ENCODE peak calls at places on chromosomes 3 and 15, in eight cellular contexts. A is fibroblast of the aortic adventitia, X is cardiac fibroblast, V is MCF 10A, H is glutamatergic neuron, B is OCI-LY7, K is left lung, P is IMR-90. L is an unnamed sample.

GRCh38 chr3:197309528-197310361 is 11.3 kb upstream of the DLG1 start:
- DNase-seq in V (peak; percentile 85), B (peak; percentile 45), P (peak; percentile 93), A (peak; percentile 95), H (no peak), K (no peak), X (peak; percentile 96), L (no peak)

GRCh38 chr15:72511536-72511935 is 37.4 kb downstream of the ARIH1 start:
- DNase-seq in B (no peak), V (no peak), P (no peak), K (no peak), H (no peak), A (peak; percentile 73), X (no peak), L (no peak)

GRCh38 chr3:105835606-105836005 is 33.2 kb downstream of the CBLB start:
- DNase-seq in P (no peak), A (no peak), B (no peak), V (no peak), K (no peak), H (no peak), X (no peak), L (no peak)

GRCh38 chr3:48410205-48411040 is 19.5 kb downstream of the PLXNB1 start:
- DNase-seq in H (peak; percentile 3), P (no peak), X (no peak), B (no peak), K (peak; percentile 68), A (no peak), V (no peak), L (no peak)

GRCh38 chr15:32104061-32104980 is 74.0 kb downstream of the CHRNA7 start:
- DNase-seq in A (no peak), K (no peak), X (no peak), H (no peak), B (no peak), V (no peak), P (no peak), L (no peak)

GRCh38 chr3:5016218-5017161 is 37.3 kb downstream of the BHLHE40 start:
- DNase-seq in H (no peak), A (peak; percentile 56), X (peak; percentile 62), P (peak; percentile 80), B (peak; percentile 45), V (peak; percentile 59), K (no peak), L (no peak)

GRCh38 chr3:113557374-113557773 is 25.0 kb downstream of the SIDT1 start:
- DNase-seq in K (no peak), A (peak; percentile 20), V (peak; percentile 64), H (no peak), P (peak; percentile 21), X (peak; percentile 49), B (no peak), L (no peak)

GRCh38 chr3:27728195-27729087 is 6.3 kb upstream of the EOMES start:
- DNase-seq in V (no peak), A (no peak), H (peak; percentile 70), K (peak; percentile 72), B (no peak), P (no peak), X (peak; percentile 21), L (no peak)

GRCh38 chr3:81394656-81395055 is 366.8 kb downstream of the GBE1 start:
- DNase-seq in B (no peak), V (no peak), K (no peak), P (no peak), H (no peak), A (no peak), X (no peak), L (no peak)

GRCh38 chr3:48013288-48013980 is 2.8 kb downstream of the MAP4 start:
- DNase-seq in P (peak; percentile 91), K (no peak), H (no peak), B (no peak), X (peak; percentile 76), A (peak; percentile 93), V (peak; percentile 61), L (no peak)

GRCh38 chr15:69994429-69995201 is 103.1 kb downstream of the TLE3 start:
- DNase-seq in A (no peak), V (no peak), P (no peak), K (no peak), H (no peak), B (peak; percentile 72), X (no peak), L (no peak)

GRCh38 chr3:54988302-54989022 is 60.6 kb upstream of the LRTM1 start:
- DNase-seq in B (no peak), X (peak; percentile 88), K (no peak), H (no peak), V (peak; percentile 54), P (peak; percentile 90), A (peak; percentile 93), L (no peak)

GRCh38 chr3:112773864-112774263 is 72.8 kb downstream of the CD200R1L start:
- DNase-seq in K (no peak), V (peak; percentile 81), A (peak; percentile 52), B (peak; percentile 33), X (peak; percentile 49), H (no peak), P (no peak), L (no peak)

GRCh38 chr3:100103558-100104441 is 10.5 kb downstream of the FILIP1L start:
- DNase-seq in X (peak; percentile 35), K (no peak), P (peak; percentile 93), B (peak; percentile 17), A (no peak), H (no peak), V (no peak), L (no peak)

GRCh38 chr15:57892181-57892580 is 173.3 kb downstream of the ALDH1A2 start:
- DNase-seq in K (no peak), H (no peak), P (no peak), A (no peak), V (no peak), B (no peak), X (peak; percentile 52), L (no peak)

GRCh38 chr15:57887825-57888224 is 177.7 kb downstream of the ALDH1A2 start:
- DNase-seq in K (no peak), X (no peak), A (no peak), P (no peak), H (no peak), V (no peak), B (no peak), L (no peak)

GRCh38 chr15:57890878-57891277 is 174.6 kb downstream of the ALDH1A2 start:
- DNase-seq in K (no peak), B (no peak), A (no peak), V (no peak), X (no peak), H (no peak), P (no peak), L (no peak)

GRCh38 chr15:57893075-57893474 is 172.4 kb downstream of the ALDH1A2 start:
- DNase-seq in K (no peak), P (no peak), H (no peak), V (no peak), X (no peak), A (no peak), B (no peak), L (no peak)

GRCh38 chr15:57890351-57890750 is 175.2 kb downstream of the ALDH1A2 start:
- DNase-seq in B (no peak), P (peak; percentile 35), V (no peak), A (peak; percentile 71), K (no peak), X (peak; percentile 21), H (no peak), L (no peak)
- TF ChIP-seq CTCF in B (no peak), P (no peak), V (no peak), A (no peak), K (no peak), X (no peak), H (no peak), L (no peak)

DNA sequence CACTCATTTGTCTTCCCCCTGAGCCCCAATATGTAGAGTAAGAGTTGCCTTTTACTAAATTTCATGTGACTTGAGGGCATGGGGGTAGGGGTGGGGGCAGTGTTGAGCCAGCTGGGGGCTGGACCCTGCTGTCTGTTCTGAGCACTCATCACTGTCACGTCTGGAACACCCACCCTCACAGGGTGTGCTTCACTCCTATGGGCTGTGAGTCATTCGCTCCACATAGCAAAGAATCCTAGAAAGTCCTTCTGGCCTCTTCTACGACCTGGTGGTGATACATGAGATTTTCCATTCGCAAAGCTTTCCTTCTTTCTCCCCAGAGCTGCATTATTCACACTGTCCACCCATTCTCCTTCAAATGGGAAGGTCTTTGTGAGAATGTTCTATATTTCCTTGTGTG is 43.6 kb upstream of the MGLL start:
- DNase-seq in K (no peak), V (peak; percentile 24), P (peak; percentile 49), B (no peak), X (peak; percentile 74), A (peak; percentile 20), H (no peak), L (no peak)
- TF ChIP-seq CTCF in K (no peak), V (peak; percentile 18), P (peak; percentile 20), B (no peak), X (peak; percentile 27), A (peak; percentile 11), H (no peak), L (no peak)

DNA sequence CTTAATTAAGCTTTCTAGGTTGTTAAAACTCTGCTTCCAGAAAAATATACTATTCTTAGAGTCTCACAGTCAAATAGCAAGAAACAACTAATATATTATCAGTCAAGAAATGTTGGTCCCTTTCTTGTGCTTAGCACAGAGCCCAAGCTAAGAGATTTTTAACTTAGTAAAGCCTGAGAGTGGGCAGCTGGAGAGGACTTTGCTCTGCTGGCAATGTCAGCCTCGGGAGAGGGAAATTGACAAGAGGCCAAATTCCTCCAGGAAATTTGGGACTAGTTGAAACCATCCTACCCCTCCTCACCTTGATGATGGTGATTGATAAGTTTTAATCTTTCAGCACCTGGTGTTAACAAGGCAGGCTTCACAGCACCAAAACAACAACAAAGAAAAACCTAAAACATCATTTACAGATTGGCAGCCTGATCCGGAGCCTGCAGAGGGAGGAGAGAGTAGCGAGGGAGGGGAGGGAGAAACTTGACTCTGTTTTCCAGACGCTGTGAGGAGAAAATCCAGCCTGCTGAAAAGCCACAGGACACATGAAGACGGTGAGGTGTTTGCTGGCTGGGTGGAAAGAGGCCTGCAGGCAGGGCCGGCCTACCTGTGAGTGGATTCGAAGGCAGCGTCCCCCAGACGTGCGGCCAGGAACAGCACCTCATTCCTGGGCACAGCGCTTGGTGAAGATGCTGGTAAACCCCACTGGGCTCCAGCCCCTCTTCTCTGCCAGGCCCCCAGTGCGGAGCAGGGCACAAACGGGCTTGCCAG is 150.9 kb downstream of the LRRC28 start:
- DNase-seq in B (no peak), H (no peak), A (peak; percentile 40), K (no peak), P (no peak), X (no peak), V (no peak), L (no peak)
- TF ChIP-seq CTCF in B (no peak), H (no peak), A (no peak), K (no peak), P (no peak), X (no peak), V (no peak), L (no peak)

GRCh38 chr3:137039570-137039969 is 81.8 kb downstream of the IL20RB start:
- DNase-seq in V (peak; percentile 47), K (no peak), A (no peak), X (peak; percentile 39), B (no peak), H (no peak), P (no peak), L (no peak)

GRCh38 chr3:137041251-137041650 is 83.5 kb downstream of the IL20RB start:
- DNase-seq in H (no peak), B (no peak), X (no peak), K (no peak), V (no peak), A (no peak), P (no peak), L (no peak)

GRCh38 chr3:137032465-137033120 is 74.8 kb downstream of the IL20RB start:
- DNase-seq in A (peak; percentile 84), B (peak; percentile 69), K (peak; percentile 88), H (peak; percentile 99), P (peak; percentile 76), X (peak; percentile 87), V (peak; percentile 57), L (peak; percentile 100)

GRCh38 chr3:137035631-137036030 is 77.8 kb downstream of the IL20RB start:
- DNase-seq in B (peak; percentile 34), A (no peak), X (peak; percentile 34), K (no peak), P (peak; percentile 19), V (peak; percentile 31), H (no peak), L (no peak)
- TF ChIP-seq CTCF in B (peak; percentile 67), A (peak; percentile 34), X (peak; percentile 38), K (no peak), P (peak; percentile 39), V (no peak), H (peak; percentile 9), L (peak; percentile 23)

L was measured in neural crest cell.